ENCODE peak calls at places on chromosomes 5 and 9, in five cellular contexts. Z is AG04450; E is PC-3; Y is left lung; P is CD8-positive, alpha-beta T cell. K is an unnamed sample.
A peak's percentile ranks its signal among the peaks of the same experiment; 100 is the strongest.

GRCh38 chr5:177043114-177043513 is 20.6 kb downstream of the ZNF346 start:
- DNase-seq in Z (no peak), E (no peak), Y (no peak), P (no peak), K (no peak)

GRCh38 chr5:59562756-59563389 is 330.7 kb downstream of the PDE4D start:
- DNase-seq in Z (peak; percentile 33), E (peak; percentile 69), Y (peak; percentile 42), P (peak; percentile 2), K (no peak)

GRCh38 chr9:734831-735511 is 106.5 kb upstream of the DMRT1 start:
- DNase-seq in Z (peak; percentile 89), E (peak; percentile 37), Y (no peak), P (no peak), K (no peak)

GRCh38 chr5:158423623-158424200 is 564.8 kb upstream of the CLINT1 start:
- DNase-seq in Z (no peak), E (no peak), Y (no peak), P (no peak), K (no peak)

GRCh38 chr5:151239237-151239861 is 13.6 kb upstream of the GM2A start:
- DNase-seq in Z (no peak), E (peak; percentile 77), Y (peak; percentile 63), P (peak; percentile 45), K (peak; percentile 24)

GRCh38 chr5:28516657-28517175 is 1478.3 kb upstream of the CDH9 start:
- DNase-seq in Z (no peak), E (no peak), Y (no peak), P (no peak), K (no peak)

GRCh38 chr5:107813559-107813958 is 142.8 kb upstream of the EFNA5 start:
- DNase-seq in Z (no peak), E (no peak), Y (no peak), P (no peak), K (no peak)

GRCh38 chr5:35781181-35781580 is 75.5 kb upstream of the IL7R start:
- DNase-seq in Z (peak; percentile 24), E (no peak), Y (no peak), P (no peak), K (no peak)

GRCh38 chr5:172164773-172165212 is 23.2 kb downstream of the STK10 start:
- DNase-seq in Z (no peak), E (no peak), Y (no peak), P (no peak), K (no peak)

GRCh38 chr9:102551346-102551745 is 443.8 kb upstream of the CYLC2 start:
- DNase-seq in Z (no peak), E (no peak), Y (no peak), P (no peak), K (no peak)
- H3K9me3 ChIP-seq in Z (peaks cover 10% of the 10 kb centered on the region), E (no peaks in the 10 kb centered on the region), Y (peaks cover 28% of the 10 kb centered on the region), P (no peaks in the 10 kb centered on the region), K (no peaks in the 10 kb centered on the region)

GRCh38 chr5:92951746-92952145 is 629.3 kb downstream of the NR2F1-AS1 start:
- DNase-seq in Z (no peak), E (no peak), Y (no peak), P (no peak), K (no peak)
- H3K9me3 ChIP-seq in Z (peaks cover 7% of the 10 kb centered on the region), E (peaks cover 18% of the 10 kb centered on the region), Y (peaks cover 31% of the 10 kb centered on the region), P (no peaks in the 10 kb centered on the region), K (no peaks in the 10 kb centered on the region)

DNA sequence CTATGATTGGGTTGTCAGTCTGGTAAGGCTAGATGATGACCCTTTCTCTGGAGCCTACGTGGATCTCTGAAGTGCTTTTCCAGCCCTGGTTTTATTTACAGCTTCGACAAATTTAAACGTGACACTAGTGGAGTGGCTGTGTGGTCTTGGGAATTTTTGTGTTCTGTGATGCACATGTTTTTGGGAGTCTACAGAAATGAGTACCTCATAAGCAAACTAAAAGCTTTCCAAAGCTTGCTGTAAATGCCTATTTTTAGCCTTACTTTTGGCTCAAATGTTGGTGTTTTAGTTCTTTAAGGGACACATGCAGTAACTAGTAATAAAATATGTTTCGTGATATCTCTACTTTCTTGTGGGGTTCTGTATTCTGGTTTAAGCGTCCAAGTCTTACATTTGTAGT is 3.3 kb downstream of the LARP1 start:
- DNase-seq in Z (no peak), E (no peak), Y (no peak), P (no peak), K (no peak)
- H3K9me3 ChIP-seq in Z (no peaks in the 10 kb centered on the region), E (no peaks in the 10 kb centered on the region), Y (no peaks in the 10 kb centered on the region), P (no peaks in the 10 kb centered on the region), K (no peaks in the 10 kb centered on the region)

DNA sequence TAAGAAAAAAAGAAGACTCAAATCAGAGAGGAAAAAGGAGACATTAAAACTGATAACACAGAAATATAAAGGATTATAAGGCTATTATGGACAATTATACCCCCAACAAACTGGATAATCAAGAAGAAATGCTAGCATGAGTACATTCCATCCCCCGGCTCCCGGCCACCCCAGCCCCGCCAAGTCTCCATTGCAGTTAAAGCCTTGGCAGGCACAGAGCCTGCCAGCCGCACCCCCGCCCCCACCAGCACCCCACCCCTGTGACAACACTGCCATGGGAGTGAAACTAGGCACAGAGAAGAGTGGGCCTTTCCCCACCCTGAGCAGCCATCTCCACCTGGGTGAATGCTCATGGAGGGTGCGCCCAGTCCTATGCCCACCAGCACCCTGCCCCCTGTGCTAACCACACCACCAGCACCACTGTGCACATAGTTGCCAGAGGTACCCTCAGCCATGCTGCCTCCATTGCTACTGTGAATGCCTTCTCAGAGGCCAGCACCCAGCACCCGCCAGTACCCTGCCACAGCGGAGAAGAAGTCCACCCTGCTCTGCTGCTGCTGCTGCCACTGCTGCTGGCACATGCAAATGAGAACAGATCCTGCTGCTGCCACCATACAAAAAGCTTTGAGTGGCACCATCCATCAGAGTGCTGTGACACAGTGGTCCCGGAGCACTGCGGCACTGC is 117.0 kb downstream of the CSNK1G3 start:
- DNase-seq in Z (no peak), E (no peak), Y (no peak), P (no peak), K (no peak)
- H3K9me3 ChIP-seq in Z (peaks cover 17% of the 10 kb centered on the region), E (peaks cover 17% of the 10 kb centered on the region), Y (peaks cover 52% of the 10 kb centered on the region), P (peaks cover 4% of the 10 kb centered on the region), K (peaks cover 8% of the 10 kb centered on the region)

GRCh38 chr9:40928803-40929487 is 199.5 kb downstream of the FOXD4L6 start:
- DNase-seq in Z (no peak), E (no peak), Y (no peak), P (no peak), K (no peak)

GRCh38 chr9:40927851-40928802 is 200.4 kb downstream of the FOXD4L6 start:
- DNase-seq in Z (no peak), E (no peak), Y (no peak), P (no peak), K (no peak)

GRCh38 chr9:40927260-40927631 is 201.2 kb downstream of the FOXD4L6 start:
- DNase-seq in Z (no peak), E (no peak), Y (no peak), P (no peak), K (no peak)

GRCh38 chr9:40926404-40927259 is 201.8 kb downstream of the FOXD4L6 start:
- DNase-seq in Z (no peak), E (no peak), Y (no peak), P (no peak), K (no peak)

DNA sequence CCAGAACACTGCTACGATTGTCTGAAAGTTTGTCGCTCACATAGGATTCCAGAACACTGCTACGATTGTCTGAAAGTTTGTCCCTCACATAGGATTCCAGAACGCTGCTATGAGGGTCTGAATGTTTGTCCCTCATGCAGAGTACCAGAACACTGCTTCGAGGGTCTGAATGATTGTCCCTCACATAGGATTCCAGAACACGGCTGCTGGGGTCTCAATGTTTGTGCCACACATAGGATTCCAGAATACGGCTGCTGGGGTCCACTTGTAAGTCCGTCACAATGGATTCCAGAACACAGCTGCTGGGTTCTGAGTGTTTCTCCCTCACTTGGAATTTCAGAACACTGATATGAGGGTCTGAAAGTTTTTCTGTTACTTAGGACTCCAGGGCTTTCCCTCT is 203.3 kb downstream of the FOXD4L6 start:
- DNase-seq in Z (no peak), E (no peak), Y (no peak), P (no peak), K (no peak)
- H3K9me3 ChIP-seq in Z (peaks cover 30% of the 10 kb centered on the region), E (no peaks in the 10 kb centered on the region), Y (peaks cover 94% of the 10 kb centered on the region), P (peaks cover 62% of the 10 kb centered on the region), K (peaks cover 45% of the 10 kb centered on the region)

DNA sequence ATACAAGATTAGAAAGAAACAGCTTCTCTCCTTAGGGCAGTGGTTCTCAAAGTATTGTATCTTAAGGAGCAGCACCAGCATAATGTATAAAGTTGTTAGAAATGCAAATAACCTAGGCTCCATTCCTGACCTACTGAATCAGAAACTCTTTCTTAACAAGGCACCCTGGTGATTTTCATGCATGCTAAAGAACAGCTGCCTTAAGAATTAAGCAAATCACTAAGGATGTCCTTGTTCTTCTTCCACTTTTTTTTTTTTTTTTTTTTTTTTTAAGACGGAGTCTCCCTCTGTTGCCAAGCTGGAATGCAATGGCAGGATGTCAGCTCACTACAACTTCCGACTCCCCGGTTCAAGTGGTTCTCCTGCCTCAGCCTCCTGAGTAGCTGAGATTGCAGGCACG is 1095.2 kb upstream of the EDIL3 start:
- DNase-seq in Z (no peak), E (no peak), Y (no peak), P (no peak), K (no peak)
- H3K9me3 ChIP-seq in Z (no peaks in the 10 kb centered on the region), E (peaks cover 14% of the 10 kb centered on the region), Y (peaks cover 6% of the 10 kb centered on the region), P (no peaks in the 10 kb centered on the region), K (no peaks in the 10 kb centered on the region)

DNA sequence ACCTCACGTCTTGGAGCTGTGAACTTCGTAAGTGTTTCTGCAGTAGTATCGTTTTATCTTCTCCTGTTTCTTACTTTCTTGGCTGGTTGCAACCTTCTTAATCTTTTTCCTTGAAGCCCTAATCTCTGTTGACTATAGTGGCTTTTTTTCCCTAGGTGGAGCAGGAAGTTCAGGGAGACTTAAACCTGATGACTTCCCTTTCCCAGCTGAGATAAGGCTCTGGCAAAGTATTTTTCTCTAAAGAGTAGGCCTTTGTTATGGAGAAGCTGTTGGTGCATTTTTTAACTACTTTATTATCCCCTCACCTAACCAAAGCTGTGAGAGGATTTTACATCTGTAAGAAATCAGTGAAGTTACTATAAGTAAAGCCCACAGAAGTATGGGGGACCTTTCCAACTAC is 723.1 kb upstream of the RIOK2 start:
- DNase-seq in Z (no peak), E (no peak), Y (no peak), P (no peak), K (no peak)
- H3K9me3 ChIP-seq in Z (peaks cover 8% of the 10 kb centered on the region), E (peaks cover 21% of the 10 kb centered on the region), Y (peaks cover 25% of the 10 kb centered on the region), P (no peaks in the 10 kb centered on the region), K (no peaks in the 10 kb centered on the region)

K was measured in T-helper 17 cell.